ENCODE peak calls at places on chromosomes 13 and 19, in eight cellular contexts. P, T, U, C, K, I, R and S are unnamed samples.

GRCh38 chr13:43730642-43731041 is 56.1 kb downstream of the ENOX1 start:
- DNase-seq in U (no peak), P (peak), R (peak), K (no peak), I (no peak), T (no peak), C (no peak), S (peak)

GRCh38 chr19:38733493-38734175 is 10.6 kb downstream of the CAPN12 start:
- DNase-seq in K (peak), U (no peak), I (no peak), C (no peak), T (no peak), R (no peak), P (no peak), S (peak)

GRCh38 chr19:6222884-6223283 is 56.9 kb downstream of the MLLT1 start:
- DNase-seq in C (no peak), T (no peak), K (no peak), P (peak), U (no peak), I (peak), R (no peak), S (peak)

GRCh38 chr19:48900477-48901452 is 653 bp downstream of the NUCB1 start:
- DNase-seq in C (no peak), T (no peak), K (no peak), U (no peak), P (peak), I (peak), R (no peak), S (peak)

GRCh38 chr19:43763473-43763939 is 8.7 kb upstream of the SMG9 start:
- DNase-seq in T (no peak), K (no peak), P (peak), U (no peak), I (no peak), C (no peak), R (no peak), S (no peak)

GRCh38 chr19:17026706-17027427 is at the start of gene CPAMD8:
- DNase-seq in T (no peak), C (no peak), P (no peak), U (no peak), K (no peak), I (no peak), R (peak), S (peak)

GRCh38 chr13:81888855-81889254 is 1547.9 kb upstream of the SPRY2 start:
- DNase-seq in C (no peak), R (no peak), T (no peak), K (no peak), P (no peak), U (no peak), I (no peak), S (no peak)

GRCh38 chr19:17605117-17605516 is 49.7 kb downstream of the COLGALT1 start:
- DNase-seq in U (no peak), R (no peak), K (no peak), P (no peak), C (no peak), I (no peak), T (no peak), S (no peak)

GRCh38 chr13:34179481-34179880 is 361.5 kb downstream of the RFC3 start:
- DNase-seq in P (no peak), U (no peak), T (no peak), K (no peak), I (no peak), C (no peak), R (no peak), S (no peak)

GRCh38 chr19:18401580-18402112 is 4.2 kb upstream of the LRRC25 start:
- DNase-seq in C (no peak), P (peak), U (no peak), K (peak), I (no peak), R (no peak), T (peak), S (peak)

GRCh38 chr13:20528451-20528850 is 2.8 kb upstream of the CRYL1 start:
- DNase-seq in C (peak), U (no peak), R (no peak), T (no peak), K (no peak), I (no peak), P (no peak), S (no peak)

GRCh38 chr19:45424191-45425058 is 708 bp upstream of the ERCC1 start:
- DNase-seq in K (peak), P (peak), T (peak), U (no peak), I (peak), C (no peak), R (peak), S (peak)

GRCh38 chr19:2271516-2272103 is 10.4 kb downstream of the PEAK3 start:
- DNase-seq in I (peak), P (peak), U (no peak), K (no peak), R (no peak), T (no peak), C (no peak), S (peak)

GRCh38 chr19:40714519-40715299 is 2.0 kb downstream of the COQ8B start:
- DNase-seq in R (peak), I (peak), P (peak), C (peak), U (peak), T (peak), K (peak), S (peak)

GRCh38 chr13:93762703-93763102 is 536.1 kb downstream of the GPC6 start:
- DNase-seq in C (no peak), T (no peak), I (no peak), P (no peak), R (no peak), K (no peak), U (no peak), S (no peak)

GRCh38 chr19:6363429-6363828 is 2.1 kb downstream of the CLPP start:
- DNase-seq in U (no peak), I (no peak), P (no peak), K (no peak), R (no peak), C (no peak), T (no peak), S (no peak)

GRCh38 chr19:11949201-11949600 is 15.6 kb upstream of the ZNF763 start:
- DNase-seq in C (no peak), U (no peak), I (no peak), T (no peak), K (no peak), R (no peak), P (peak), S (no peak)

GRCh38 chr19:47819841-47820244 is 1.9 kb upstream of the CRX start:
- DNase-seq in C (no peak), U (no peak), R (peak), I (no peak), P (no peak), K (no peak), T (no peak), S (no peak)

GRCh38 chr13:70090036-70090723 is 17.4 kb upstream of the ATXN8OS start:
- DNase-seq in P (no peak), R (no peak), K (no peak), T (no peak), I (no peak), C (no peak), U (no peak), S (no peak)

GRCh38 chr13:32746474-32746873 is 160.2 kb downstream of the PDS5B start:
- DNase-seq in T (no peak), K (no peak), P (peak), I (no peak), U (no peak), C (no peak), R (no peak), S (no peak)

GRCh38 chr19:50203281-50204080 is at the start of gene MYH14:
- DNase-seq in U (peak), R (peak), I (peak), P (peak), C (no peak), T (peak), K (peak), S (peak)